ENCODE peak calls at places on chromosomes 12 and 14, in five cellular contexts. M is GM12891, N is GM12878, I is HepG2, Q is H1. V is an unnamed sample.

GRCh38 chr12:121748571-121749265 is 36.2 kb downstream of the TMEM120B start:
- DNase-seq in M (no peak), N (no peak), I (peak), Q (no peak), V (no peak)

GRCh38 chr12:132014092-132014914 is 64.6 kb downstream of the EP400 start:
- DNase-seq in M (no peak), N (no peak), I (no peak), Q (no peak), V (no peak)

GRCh38 chr14:22551597-22551982 is 37.4 kb downstream of the DAD1 start:
- DNase-seq in M (no peak), N (no peak), I (no peak), Q (no peak), V (no peak)

GRCh38 chr14:105195051-105195450 is 13.9 kb upstream of the NUDT14 start:
- DNase-seq in M (no peak), N (no peak), I (no peak), Q (no peak), V (no peak)

GRCh38 chr14:92641306-92641705 is 107.1 kb downstream of the LGMN start:
- DNase-seq in M (no peak), N (no peak), I (no peak), Q (no peak), V (no peak)

GRCh38 chr12:107487011-107487680 is 198.5 kb upstream of the PWP1 start:
- DNase-seq in M (no peak), N (no peak), I (no peak), Q (no peak), V (no peak)

GRCh38 chr12:22060261-22060660 is 14.2 kb downstream of the CMAS start:
- DNase-seq in M (no peak), N (no peak), I (no peak), Q (no peak), V (no peak)

GRCh38 chr14:65854215-65854614 is 441.7 kb downstream of the FUT8 start:
- DNase-seq in M (no peak), N (no peak), I (no peak), Q (no peak), V (no peak)

GRCh38 chr12:11840350-11840749 is 190.9 kb downstream of the ETV6 start:
- DNase-seq in M (no peak), N (no peak), I (no peak), Q (no peak), V (no peak)

GRCh38 chr12:40375076-40375475 is 150.3 kb downstream of the LRRK2 start:
- DNase-seq in M (no peak), N (no peak), I (peak), Q (no peak), V (no peak)

GRCh38 chr14:102913341-102914211 is 8.9 kb upstream of the AMN start:
- DNase-seq in M (no peak), N (no peak), I (no peak), Q (no peak), V (no peak)

GRCh38 chr12:64675795-64676194 is 65.5 kb downstream of the RASSF3 start:
- DNase-seq in M (no peak), N (no peak), I (no peak), Q (no peak), V (no peak)

GRCh38 chr14:21056520-21057163 is 980 bp upstream of the RNASE8 start:
- DNase-seq in M (no peak), N (no peak), I (no peak), Q (no peak), V (no peak)

GRCh38 chr12:51240971-51241370 is 2.3 kb downstream of the DAZAP2 start:
- DNase-seq in M (no peak), N (no peak), I (no peak), Q (no peak), V (no peak)

GRCh38 chr14:69637503-69638030 is 26.2 kb downstream of the SUSD6 start:
- DNase-seq in M (no peak), N (no peak), I (peak), Q (no peak), V (no peak)

GRCh38 chr12:48940181-48940580 is 14.9 kb upstream of the FKBP11 start:
- DNase-seq in M (no peak), N (no peak), I (no peak), Q (no peak), V (no peak)

GRCh38 chr12:100574262-100575074 is 984 bp downstream of the GAS2L3 start:
- DNase-seq in M (no peak), N (no peak), I (no peak), Q (no peak), V (no peak)

GRCh38 chr12:112314981-112315380 is 67.2 kb downstream of the HECTD4 start:
- DNase-seq in M (no peak), N (no peak), I (no peak), Q (no peak), V (no peak)

GRCh38 chr12:40552868-40553267 is 139.4 kb upstream of the CNTN1 start:
- DNase-seq in M (no peak), N (no peak), I (no peak), Q (no peak), V (no peak)

GRCh38 chr12:57248934-57249742 is 1.8 kb downstream of the STAC3 start:
- DNase-seq in M (no peak), N (no peak), I (no peak), Q (no peak), V (no peak)

GRCh38 chr12:110786012-110786411 is 43.3 kb upstream of the PPP1CC start:
- DNase-seq in M (no peak), N (no peak), I (no peak), Q (no peak), V (no peak)

GRCh38 chr12:121921106-121921505 is 2.7 kb downstream of the CFAP251 start:
- DNase-seq in M (no peak), N (no peak), I (no peak), Q (no peak), V (no peak)

GRCh38 chr14:24409217-24409616 is 10.4 kb downstream of the NYNRIN start:
- DNase-seq in M (no peak), N (no peak), I (no peak), Q (no peak), V (no peak)

GRCh38 chr14:104093366-104094055 is 8.0 kb downstream of the ASPG start:
- DNase-seq in M (no peak), N (no peak), I (no peak), Q (no peak), V (no peak)

GRCh38 chr12:83954939-83955601 is 957.5 kb downstream of the SLC6A15 start:
- DNase-seq in M (no peak), N (no peak), I (no peak), Q (no peak), V (no peak)

GRCh38 chr12:56346663-56347062 is 8.0 kb downstream of the IL23A start:
- DNase-seq in M (no peak), N (no peak), I (no peak), Q (no peak), V (no peak)

GRCh38 chr14:52906141-52906601 is 44.7 kb downstream of the FERMT2 start:
- DNase-seq in M (no peak), N (no peak), I (no peak), Q (no peak), V (no peak)

GRCh38 chr12:124769166-124769530 is 94.5 kb downstream of the SCARB1 start:
- DNase-seq in M (no peak), N (no peak), I (no peak), Q (no peak), V (no peak)

GRCh38 chr12:8734873-8735381 is 37.1 kb downstream of the RIMKLB start:
- DNase-seq in M (no peak), N (no peak), I (no peak), Q (no peak), V (no peak)

GRCh38 chr12:58459191-58459590 is 461.1 kb downstream of the LRIG3 start:
- DNase-seq in M (no peak), N (no peak), I (no peak), Q (no peak), V (no peak)

GRCh38 chr12:52952082-52952801 is 3.3 kb downstream of the KRT18 start:
- DNase-seq in M (no peak), N (no peak), I (no peak), Q (no peak), V (no peak)

GRCh38 chr14:24984846-24985589 is 64.9 kb downstream of the STXBP6 start:
- DNase-seq in M (no peak), N (no peak), I (no peak), Q (no peak), V (no peak)

GRCh38 chr12:82176016-82176415 is 182.2 kb downstream of the CCDC59 start:
- DNase-seq in M (no peak), N (no peak), I (no peak), Q (no peak), V (no peak)

DNA sequence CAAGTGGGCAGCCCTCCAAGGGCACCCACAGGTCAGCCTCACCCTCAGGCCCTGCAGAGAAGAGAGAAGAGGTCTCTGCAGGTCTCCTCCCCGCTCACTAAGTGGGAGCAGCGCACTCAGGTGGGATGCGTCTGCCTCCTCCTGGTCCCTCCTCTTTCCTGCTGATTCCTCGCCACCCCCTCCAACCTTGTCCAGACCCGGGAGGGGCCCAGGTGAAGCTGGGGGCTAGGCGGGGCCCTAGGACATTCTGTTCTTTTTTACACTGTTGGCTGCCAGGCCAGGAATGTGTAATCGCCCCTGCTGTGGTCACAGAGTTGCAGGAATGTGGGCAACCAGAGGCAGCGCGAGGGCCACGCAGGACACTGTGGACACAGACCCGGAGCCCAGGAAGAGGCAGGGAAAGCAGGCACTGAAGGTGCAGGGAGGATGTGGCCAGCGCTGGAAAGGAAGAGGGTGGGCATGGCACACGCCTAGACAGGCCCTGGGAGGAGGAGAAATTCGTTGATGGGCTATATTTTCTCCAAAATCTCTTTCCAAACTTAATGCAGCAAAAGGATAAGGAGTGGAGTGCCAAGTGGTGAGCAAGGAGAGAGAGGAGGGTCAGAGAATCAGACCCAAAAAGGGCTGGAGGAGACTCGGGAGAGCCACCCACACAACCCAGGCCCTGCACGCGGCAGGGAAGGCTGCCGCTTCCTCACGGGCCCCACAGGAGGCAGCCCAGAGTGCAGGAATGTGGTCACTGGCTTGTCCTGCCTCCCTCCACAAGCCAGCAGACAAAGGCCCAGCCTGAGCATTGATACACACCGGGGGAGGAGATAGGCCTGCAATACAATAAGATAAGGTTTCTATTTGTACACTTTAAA is 947 bp upstream of the SCNN1A start:
- DNase-seq in M (no peak), N (no peak), I (peak), Q (peak), V (no peak)
- TF ChIP-seq POLR2A in M (no peak), N (no peak), I (peak), Q (peak), V (no peak)

DNA sequence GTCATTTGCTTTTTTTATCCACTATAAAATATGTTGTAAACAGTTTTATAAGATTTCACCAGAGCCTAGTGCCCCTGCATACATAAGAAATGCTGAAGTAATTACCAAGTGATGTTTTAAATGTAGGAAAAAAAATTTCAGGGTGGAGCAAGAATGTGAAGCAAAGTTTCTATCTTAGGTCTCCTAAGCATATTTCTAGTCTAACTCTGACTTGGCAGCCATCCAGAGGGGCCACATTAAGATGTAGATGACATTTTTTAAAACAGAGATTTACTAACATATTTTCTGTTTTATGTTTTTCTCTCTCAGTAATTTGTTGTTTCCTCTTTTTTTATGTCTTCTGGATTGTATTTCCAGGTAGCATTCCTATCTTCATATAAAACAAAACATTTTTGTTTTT is 15.8 kb upstream of the KRAS start:
- DNase-seq in M (no peak), N (no peak), I (no peak), Q (no peak), V (no peak)
- TF ChIP-seq TAF1 in M (no peak), N (no peak), I (no peak), Q (no peak), V (no peak)

GRCh38 chr14:71539660-71540285 is 392.5 kb upstream of the RGS6 start:
- DNase-seq in M (no peak), N (no peak), I (no peak), Q (no peak), V (no peak)

GRCh38 chr14:71538288-71538687 is 393.9 kb upstream of the RGS6 start:
- DNase-seq in M (no peak), N (no peak), I (no peak), Q (no peak), V (no peak)

GRCh38 chr14:71536927-71537772 is 395.1 kb upstream of the RGS6 start:
- DNase-seq in M (no peak), N (no peak), I (no peak), Q (no peak), V (no peak)

GRCh38 chr14:71541271-71541670 is 391.0 kb upstream of the RGS6 start:
- DNase-seq in M (no peak), N (no peak), I (no peak), Q (no peak), V (no peak)

GRCh38 chr14:71538949-71539659 is 393.1 kb upstream of the RGS6 start:
- DNase-seq in M (no peak), N (no peak), I (no peak), Q (no peak), V (no peak)
- TF ChIP-seq POLR2AphosphoS5 in M (no peak), N (no peak), I (no peak), Q (no peak), V (no peak)

GRCh38 chr12:26126340-26127284 is 1.8 kb upstream of the BHLHE41 start:
- DNase-seq in M (no peak), N (no peak), I (peak), Q (no peak), V (peak)
- TF ChIP-seq POLR2A in M (no peak), N (no peak), I (no peak), Q (no peak), V (no peak)

DNA sequence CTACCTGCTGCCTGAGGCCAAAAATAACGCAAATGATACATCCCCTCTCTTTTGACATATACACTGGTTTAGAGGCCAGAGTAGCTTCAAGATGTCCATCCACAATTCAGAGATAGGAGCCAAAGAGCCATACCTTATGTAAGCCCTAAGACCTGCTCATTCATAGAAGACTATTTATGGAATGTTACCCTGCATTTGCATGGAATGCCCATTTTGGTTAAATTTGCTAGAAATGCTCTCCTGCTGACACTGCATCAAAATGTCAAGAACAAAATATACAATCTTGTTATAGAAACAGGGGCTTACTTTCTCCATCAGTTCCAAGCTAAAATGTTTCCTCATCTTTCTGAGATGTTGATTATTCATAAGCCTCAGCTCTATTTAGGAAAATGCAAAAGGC is 183.3 kb upstream of the CDKN3 start:
- DNase-seq in M (no peak), N (no peak), I (no peak), Q (no peak), V (no peak)
- TF ChIP-seq TAF1 in M (no peak), N (no peak), I (no peak), Q (no peak), V (no peak)

DNA sequence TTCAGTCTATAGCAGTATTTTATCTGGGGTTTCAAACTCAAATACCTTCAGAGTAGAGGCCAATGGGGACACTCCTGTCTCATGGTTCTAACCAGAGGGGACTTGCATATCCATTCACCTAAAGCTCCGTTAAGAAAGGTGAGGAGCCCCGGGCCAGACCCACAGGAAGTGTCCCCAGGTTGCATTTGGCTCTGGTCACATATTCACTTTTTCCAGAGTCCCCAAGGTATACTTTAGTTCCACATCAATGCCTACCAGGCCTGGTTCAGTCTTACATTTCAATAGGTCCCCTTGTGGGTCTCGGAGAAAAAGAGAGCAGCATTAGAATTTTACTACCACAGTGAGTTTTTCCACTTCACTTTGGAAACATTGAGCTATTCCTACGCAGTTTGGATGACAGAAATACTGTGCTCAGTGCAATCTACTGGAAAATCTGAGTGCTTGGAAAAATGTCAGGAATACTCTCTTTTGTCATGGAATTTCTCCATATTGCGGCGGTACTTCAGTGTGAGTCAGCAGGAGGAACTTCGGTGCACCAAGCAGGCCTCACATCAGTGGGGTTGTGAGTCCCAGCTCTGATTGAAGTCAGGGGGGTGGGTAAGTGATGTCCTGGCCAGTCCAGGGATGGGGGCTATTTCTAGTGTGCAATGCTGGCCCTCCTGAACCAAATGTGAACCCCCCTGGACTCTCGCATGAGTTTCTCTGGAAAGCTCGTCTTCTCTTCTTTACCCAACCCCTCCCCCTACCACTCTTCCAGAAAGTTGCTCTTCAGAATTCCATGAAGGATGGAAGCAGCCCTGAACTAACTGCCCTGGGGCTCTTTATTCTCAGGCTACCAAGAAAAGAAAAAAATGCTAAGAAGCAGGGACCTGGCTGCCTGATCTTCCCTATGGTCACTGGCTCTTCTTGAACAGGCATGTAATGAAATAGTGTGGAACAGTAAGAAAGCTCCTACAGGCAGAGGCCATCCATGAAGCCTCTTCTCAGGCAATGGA is 184.7 kb downstream of the PRKCH start:
- DNase-seq in M (no peak), N (no peak), I (no peak), Q (no peak), V (no peak)
- TF ChIP-seq POLR2AphosphoS5 in M (no peak), N (no peak), I (no peak), Q (no peak), V (no peak)

V was measured in GM12892.